ENCODE peak calls at places on chromosomes 12 and 14, in nine cellular contexts. B is activated T-helper 1 cell treated with anti-CD3 and anti-CD28 coated beads, Interleukin-12 subunit alpha, Interleukin-12 subunit beta, Interleukin-2, Interleukin-4 antibody, amounts not matched to agents 30 ng/mL and 10 ng/mL and 1 ng/mL, durations not matched to agents 14 hours and 24 hours and 36 hours; Y is fibroblast of the aortic adventitia; F is WTC11; K is BE2C; O is amniotic stem cell; G is GM06990; A is cardiac fibroblast; I is nephron progenitor cell. Q is an unnamed sample.

GRCh38 chr14:73977896-73978295 is 27.8 kb downstream of the COQ6 start:
- DNase-seq in B (no peak), Y (no peak), F (no peak), K (no peak), O (no peak), G (no peak), A (no peak), I (no peak), Q (no peak)

GRCh38 chr12:116434155-116435065 is 124.8 kb upstream of the MAP1LC3B2 start:
- DNase-seq in B (no peak), Y (peak; percentile 93), F (peak; percentile 63), K (peak; percentile 78), O (peak; percentile 92), G (no peak), A (peak; percentile 96), I (peak; percentile 61), Q (peak; percentile 74)

GRCh38 chr12:116160196-116160595 is 117.3 kb downstream of the MED13L start:
- DNase-seq in B (no peak), Y (no peak), F (no peak), K (no peak), O (no peak), G (no peak), A (no peak), I (no peak), Q (no peak)

GRCh38 chr14:66088661-66089060 is 397.5 kb upstream of the CCDC196 start:
- DNase-seq in B (no peak), Y (peak; percentile 69), F (no peak), K (no peak), O (no peak), G (no peak), A (no peak), I (no peak), Q (no peak)

GRCh38 chr12:21527451-21528180 is 1.5 kb downstream of the SPX start:
- DNase-seq in B (peak; percentile 51), Y (peak; percentile 39), F (peak; percentile 76), K (peak; percentile 75), O (peak; percentile 38), G (peak; percentile 64), A (peak; percentile 60), I (peak; percentile 72), Q (no peak)

GRCh38 chr12:13465641-13466040 is 269.1 kb downstream of the EMP1 start:
- DNase-seq in B (no peak), Y (peak; percentile 2), F (no peak), K (no peak), O (no peak), G (no peak), A (peak; percentile 0), I (no peak), Q (no peak)

GRCh38 chr14:92556255-92556741 is 42.7 kb downstream of the RIN3 start:
- DNase-seq in B (no peak), Y (no peak), F (no peak), K (no peak), O (no peak), G (no peak), A (no peak), I (no peak), Q (no peak)

GRCh38 chr14:90827919-90828610 is 11.8 kb upstream of the TTC7B start:
- DNase-seq in B (peak; percentile 91), Y (peak; percentile 76), F (peak; percentile 95), K (peak; percentile 96), O (peak; percentile 85), G (peak; percentile 89), A (peak; percentile 85), I (peak; percentile 95), Q (peak; percentile 51)

GRCh38 chr12:73867147-73867546 is 670.5 kb upstream of the ATXN7L3B start:
- DNase-seq in B (no peak), Y (no peak), F (no peak), K (no peak), O (no peak), G (no peak), A (no peak), I (no peak), Q (no peak)

GRCh38 chr12:25692115-25693035 is 139.3 kb upstream of the LMNTD1 start:
- DNase-seq in B (no peak), Y (peak; percentile 99), F (no peak), K (no peak), O (no peak), G (no peak), A (peak; percentile 91), I (no peak), Q (no peak)

GRCh38 chr14:92472860-92473259 is 40.7 kb upstream of the RIN3 start:
- DNase-seq in B (no peak), Y (no peak), F (no peak), K (no peak), O (no peak), G (no peak), A (no peak), I (no peak), Q (no peak)

GRCh38 chr12:38977132-38977531 is 71.7 kb upstream of the CPNE8 start:
- DNase-seq in B (no peak), Y (no peak), F (no peak), K (no peak), O (no peak), G (no peak), A (no peak), I (no peak), Q (no peak)

GRCh38 chr14:68961781-68962584 is 17.1 kb downstream of the ACTN1 start:
- DNase-seq in B (no peak), Y (no peak), F (peak; percentile 63), K (peak; percentile 85), O (no peak), G (no peak), A (no peak), I (peak; percentile 68), Q (no peak)

GRCh38 chr14:55807536-55807935 is 227.5 kb downstream of the KTN1 start:
- DNase-seq in B (no peak), Y (no peak), F (no peak), K (no peak), O (no peak), G (no peak), A (no peak), I (peak; percentile 8), Q (no peak)

GRCh38 chr12:25276199-25276937 is 25.6 kb upstream of the KRAS start:
- DNase-seq in B (no peak), Y (peak; percentile 79), F (no peak), K (peak; percentile 68), O (peak; percentile 53), G (no peak), A (peak; percentile 77), I (no peak), Q (peak; percentile 85)

GRCh38 chr12:41942355-41942754 is 202.3 kb downstream of the GXYLT1 start:
- DNase-seq in B (no peak), Y (no peak), F (no peak), K (no peak), O (no peak), G (no peak), A (no peak), I (no peak), Q (no peak)

GRCh38 chr12:129961111-129961510 is 57.3 kb upstream of the TMEM132D start:
- DNase-seq in B (no peak), Y (no peak), F (no peak), K (no peak), O (peak; percentile 62), G (no peak), A (no peak), I (no peak), Q (no peak)

Q was measured in retinal pigment epithelial cell.